ENCODE peak calls at places on chromosome 3, in five cellular contexts. Y is activated CD8-positive, alpha-beta memory T cell treated with anti-CD3 and anti-CD28 coated beads, Interleukin-2, amount 10 ng/mL, durations not matched to agents 7 days and 5 days; M is type B pancreatic cell; I is AG20443; S is heart left ventricle. D is an unnamed sample.

GRCh38 chr3:162602619-162603018 is 1106.0 kb downstream of the OTOL1 start:
- DNase-seq in Y (no peak), M (no peak), I (no peak), S (no peak), D (no peak)

GRCh38 chr3:160676547-160677303 is at the start of gene ARL14:
- DNase-seq in Y (no peak), M (no peak), I (no peak), S (no peak), D (peak; percentile 80)

GRCh38 chr3:100155105-100155504 is 40.8 kb upstream of the FILIP1L start:
- DNase-seq in Y (no peak), M (no peak), I (no peak), S (no peak), D (no peak)

GRCh38 chr3:121834079-121834730 is 655 bp downstream of the IQCB1 start:
- DNase-seq in Y (no peak), M (no peak), I (peak; percentile 43), S (no peak), D (no peak)

GRCh38 chr3:188323067-188323842 is 169.3 kb downstream of the LPP start:
- DNase-seq in Y (peak; percentile 59), M (no peak), I (no peak), S (no peak), D (no peak)

GRCh38 chr3:176919836-176920760 is 277.2 kb downstream of the TBL1XR1 start:
- DNase-seq in Y (no peak), M (no peak), I (no peak), S (no peak), D (no peak)

GRCh38 chr3:58544546-58544945 is 7.6 kb upstream of the ACOX2 start:
- DNase-seq in Y (no peak), M (no peak), I (no peak), S (no peak), D (no peak)

GRCh38 chr3:129121016-129121791 is 400 bp downstream of the RAB43 start:
- DNase-seq in Y (peak; percentile 72), M (no peak), I (no peak), S (no peak), D (no peak)

GRCh38 chr3:126057547-126057819 is 26.4 kb downstream of the SLC41A3 start:
- DNase-seq in Y (no peak), M (no peak), I (no peak), S (no peak), D (no peak)

GRCh38 chr3:157305392-157305791 is 131.3 kb upstream of the PTX3 start:
- DNase-seq in Y (no peak), M (no peak), I (no peak), S (no peak), D (no peak)

GRCh38 chr3:142999881-143000280 is 1.5 kb upstream of the U2SURP start:
- DNase-seq in Y (no peak), M (no peak), I (no peak), S (no peak), D (no peak)

GRCh38 chr3:109117939-109118338 is at the start of gene MORC1:
- DNase-seq in Y (no peak), M (peak; percentile 70), I (no peak), S (peak; percentile 6), D (no peak)

GRCh38 chr3:193310914-193311723 is 67.4 kb downstream of the ATP13A5 start:
- DNase-seq in Y (no peak), M (no peak), I (no peak), S (peak; percentile 14), D (no peak)

GRCh38 chr3:66297260-66297863 is 76.6 kb downstream of the SLC25A26 start:
- DNase-seq in Y (no peak), M (no peak), I (peak; percentile 13), S (no peak), D (no peak)

GRCh38 chr3:178618197-178618596 is 82.0 kb downstream of the KCNMB2 start:
- DNase-seq in Y (no peak), M (no peak), I (peak; percentile 32), S (no peak), D (no peak)

GRCh38 chr3:61132062-61132461 is 119.2 kb downstream of the FHIT start:
- DNase-seq in Y (no peak), M (no peak), I (no peak), S (no peak), D (no peak)

GRCh38 chr3:173733029-173733652 is 335.6 kb downstream of the NLGN1 start:
- DNase-seq in Y (no peak), M (no peak), I (peak; percentile 39), S (no peak), D (no peak)

GRCh38 chr3:22172964-22173363 is 422.0 kb upstream of the ZNF385D start:
- DNase-seq in Y (no peak), M (no peak), I (no peak), S (no peak), D (no peak)

GRCh38 chr3:156614642-156615511 is 59.5 kb upstream of the TIPARP start:
- DNase-seq in Y (no peak), M (no peak), I (peak; percentile 30), S (no peak), D (peak; percentile 67)

GRCh38 chr3:128270559-128271492 is 117.5 kb downstream of the EEFSEC start:
- DNase-seq in Y (peak; percentile 31), M (no peak), I (no peak), S (no peak), D (no peak)

GRCh38 chr3:72694398-72694797 is 153.8 kb downstream of the SHQ1 start:
- DNase-seq in Y (no peak), M (no peak), I (peak; percentile 40), S (no peak), D (no peak)

GRCh38 chr3:14482271-14482721 is 57.8 kb downstream of the GRIP2 start:
- DNase-seq in Y (no peak), M (no peak), I (no peak), S (peak; percentile 61), D (no peak)

GRCh38 chr3:122094693-122095092 is 39.5 kb downstream of the CD86 start:
- DNase-seq in Y (no peak), M (no peak), I (no peak), S (no peak), D (no peak)

GRCh38 chr3:8658326-8659212 is 14.0 kb upstream of the SSUH2 start:
- DNase-seq in Y (no peak), M (no peak), I (no peak), S (peak; percentile 95), D (no peak)

GRCh38 chr3:125693887-125694286 is 98.6 kb upstream of the OSBPL11 start:
- DNase-seq in Y (no peak), M (no peak), I (no peak), S (no peak), D (no peak)

GRCh38 chr3:152443212-152444023 is 174.7 kb downstream of the MBNL1 start:
- DNase-seq in Y (no peak), M (no peak), I (no peak), S (no peak), D (no peak)

GRCh38 chr3:3531476-3531875 is 267.8 kb upstream of the LRRN1 start:
- DNase-seq in Y (no peak), M (no peak), I (no peak), S (no peak), D (no peak)

GRCh38 chr3:111333642-111334041 is 208.4 kb upstream of the CD96 start:
- DNase-seq in Y (no peak), M (no peak), I (peak; percentile 24), S (no peak), D (no peak)

GRCh38 chr3:79864077-79864476 is 96.3 kb upstream of the ROBO1 start:
- DNase-seq in Y (no peak), M (no peak), I (no peak), S (no peak), D (no peak)

GRCh38 chr3:7504886-7505775 is 644.2 kb downstream of the GRM7 start:
- DNase-seq in Y (no peak), M (no peak), I (no peak), S (peak; percentile 46), D (peak; percentile 97)